ENCODE peak calls at places on chromosomes 11 and 22, in seven cellular contexts. U is posterior vena cava; A is Peyer's patch; R is fibroblast of lung; H is activated CD4-positive, alpha-beta T cell treated with anti-CD3 and anti-CD28 coated beads for 48 hours; X is HL-60; G is GM12878. L is an unnamed sample.

GRCh38 chr22:49975543-49976389 is 15.2 kb downstream of the PIM3 start:
- DNase-seq in A (peak; percentile 53), R (no peak), G (no peak), U (peak; percentile 76), X (no peak), H (peak; percentile 73), L (no peak)

GRCh38 chr22:37633693-37634504 is 5.6 kb upstream of the SH3BP1 start:
- DNase-seq in X (peak; percentile 99), G (peak; percentile 60), H (peak; percentile 73), U (peak; percentile 96), A (peak; percentile 72), R (peak; percentile 92), L (no peak)

GRCh38 chr11:67409781-67410368 is 5.6 kb upstream of the CARNS1 start:
- DNase-seq in G (no peak), R (no peak), A (peak; percentile 67), X (no peak), U (no peak), H (no peak), L (no peak)

GRCh38 chr22:19723990-19724827 is 870 bp downstream of the GP1BB start:
- DNase-seq in X (peak; percentile 71), R (no peak), H (peak; percentile 72), G (no peak), A (no peak), U (no peak), L (no peak)

GRCh38 chr11:78708388-78708787 is 133.7 kb upstream of the NARS2 start:
- DNase-seq in H (no peak), U (no peak), G (no peak), X (no peak), A (no peak), R (no peak), L (no peak)

GRCh38 chr22:27128461-27129080 is 471.2 kb downstream of the MIAT start:
- DNase-seq in G (no peak), U (no peak), A (no peak), H (no peak), R (no peak), X (no peak), L (no peak)

GRCh38 chr11:35111171-35112055 is 27.6 kb upstream of the CD44 start:
- DNase-seq in U (no peak), R (peak; percentile 85), H (no peak), X (no peak), A (no peak), G (no peak), L (no peak)

GRCh38 chr22:29254283-29254653 is 13.5 kb downstream of the RHBDD3 start:
- DNase-seq in R (no peak), A (no peak), U (no peak), X (no peak), H (no peak), G (no peak), L (no peak)

GRCh38 chr11:10866893-10867331 is 9.1 kb upstream of the ZBED5 start:
- DNase-seq in U (no peak), A (no peak), X (no peak), G (no peak), R (peak; percentile 66), H (no peak), L (no peak)

GRCh38 chr11:92284107-92284506 is 59.5 kb downstream of the FAT3 start:
- DNase-seq in G (no peak), A (no peak), X (no peak), U (no peak), H (no peak), R (no peak), L (no peak)

GRCh38 chr11:111589114-111589513 is 13.1 kb upstream of the SIK2 start:
- DNase-seq in U (no peak), X (no peak), H (no peak), G (no peak), R (no peak), A (no peak), L (no peak)

GRCh38 chr22:24467340-24467739 is 27.8 kb upstream of the UPB1 start:
- DNase-seq in R (no peak), A (no peak), X (peak; percentile 25), G (no peak), H (no peak), U (no peak), L (no peak)

GRCh38 chr11:12906501-12906900 is 102.6 kb upstream of the RASSF10 start:
- DNase-seq in U (no peak), G (no peak), X (no peak), A (no peak), H (no peak), R (no peak), L (no peak)

GRCh38 chr22:24727218-24727851 is 47.2 kb downstream of the PIWIL3 start:
- DNase-seq in R (peak; percentile 93), A (no peak), U (no peak), G (no peak), H (no peak), X (no peak), L (no peak)

GRCh38 chr11:10930224-10930960 is 72.5 kb upstream of the ZBED5 start:
- DNase-seq in A (no peak), G (no peak), X (no peak), U (no peak), R (peak; percentile 61), H (peak; percentile 27), L (no peak)

GRCh38 chr22:40610329-40610850 is 26.1 kb downstream of the MRTFA start:
- DNase-seq in R (no peak), A (no peak), U (no peak), H (no peak), X (no peak), G (no peak), L (no peak)

GRCh38 chr11:67278939-67279588 is 10.0 kb upstream of the ANKRD13D start:
- DNase-seq in U (peak; percentile 62), X (no peak), R (no peak), G (no peak), A (no peak), H (no peak), L (no peak)

GRCh38 chr11:3042496-3043314 is 14.5 kb downstream of the CARS1 start:
- DNase-seq in X (no peak), A (no peak), U (no peak), H (no peak), G (no peak), R (no peak), L (no peak)

GRCh38 chr11:66336234-66337102 is at the start of gene RIN1:
- DNase-seq in H (peak; percentile 76), A (peak; percentile 73), U (peak; percentile 93), X (peak; percentile 85), R (peak; percentile 98), G (peak; percentile 83), L (peak; percentile 27)

GRCh38 chr11:122671270-122671906 is 15.9 kb downstream of the UBASH3B start:
- DNase-seq in H (no peak), U (no peak), X (no peak), G (no peak), A (no peak), R (peak; percentile 72), L (no peak)

GRCh38 chr11:128342511-128343133 is 244.7 kb downstream of the ETS1 start:
- DNase-seq in G (peak; percentile 39), H (peak; percentile 83), R (peak; percentile 40), A (no peak), U (no peak), X (no peak), L (peak; percentile 48)

GRCh38 chr22:42560781-42561180 is 7.0 kb downstream of the SERHL2 start:
- DNase-seq in U (no peak), A (no peak), H (peak; percentile 35), X (no peak), G (no peak), R (no peak), L (no peak)

GRCh38 chr22:24951942-24952836 is at the start of gene KIAA1671:
- DNase-seq in H (peak; percentile 88), X (peak; percentile 47), R (peak; percentile 48), A (peak; percentile 96), G (no peak), U (peak; percentile 95), L (peak; percentile 80)

GRCh38 chr11:128610765-128611617 is 23.6 kb upstream of the ETS1 start:
- DNase-seq in G (peak; percentile 93), X (no peak), R (no peak), U (no peak), H (peak; percentile 58), A (no peak), L (no peak)

L was measured in activated T-helper 9 cell treated with anti-CD3 and anti-CD28 coated beads, Interleukin-2, amount 50 U/mL, for 16 hours.